ENCODE peak calls at places on chromosome 2, in six cellular contexts. L is right atrium auricular region, H is right lobe of liver, W is H7, P is heart right ventricle, G is spleen. I is an unnamed sample.
A peak's percentile ranks its signal among the peaks of the same experiment; 100 is the strongest.

GRCh38 chr2:25294573-25295462 is 46.9 kb downstream of the DNMT3A start:
- DNase-seq in L (peak; percentile 75), P (peak; percentile 88), H (peak; percentile 72), G (peak; percentile 99), W (peak; percentile 73), I (no peak)

GRCh38 chr2:9144047-9144446 is 62.6 kb upstream of the ASAP2 start:
- DNase-seq in W (no peak), H (no peak), L (no peak), G (peak; percentile 1), P (no peak), I (no peak)

GRCh38 chr2:158761626-158762025 is 33.5 kb upstream of the DAPL1 start:
- DNase-seq in G (no peak), W (peak; percentile 23), P (no peak), H (no peak), L (no peak), I (no peak)

GRCh38 chr2:45627911-45628310 is 16.8 kb upstream of the SRBD1 start:
- DNase-seq in G (no peak), W (no peak), L (no peak), H (no peak), P (no peak), I (no peak)

GRCh38 chr2:219119422-219120043 is 41.1 kb downstream of the NHEJ1 start:
- DNase-seq in L (peak; percentile 68), G (peak; percentile 83), W (peak; percentile 80), H (peak; percentile 57), P (peak; percentile 70), I (no peak)

GRCh38 chr2:62506421-62506750 is 391 bp upstream of the TMEM17 start:
- DNase-seq in W (no peak), H (no peak), G (no peak), L (no peak), P (no peak), I (no peak)

GRCh38 chr2:195458936-195459335 is 198.1 kb upstream of the SLC39A10 start:
- DNase-seq in W (no peak), P (no peak), H (no peak), L (no peak), G (no peak), I (no peak)

GRCh38 chr2:128305555-128306080 is 13.1 kb downstream of the HS6ST1 start:
- DNase-seq in H (peak; percentile 30), P (no peak), L (no peak), W (no peak), G (peak; percentile 74), I (no peak)

GRCh38 chr2:202113571-202114142 is 40.6 kb downstream of the KIAA2012 start:
- DNase-seq in P (no peak), G (no peak), L (no peak), H (no peak), W (no peak), I (peak; percentile 48)

GRCh38 chr2:105290981-105291660 is 38.4 kb downstream of the TGFBRAP1 start:
- DNase-seq in G (no peak), L (no peak), P (no peak), W (no peak), H (no peak), I (no peak)

GRCh38 chr2:228768818-228769217 is 502.3 kb downstream of the PID1 start:
- DNase-seq in L (no peak), H (no peak), G (no peak), P (no peak), W (no peak), I (peak; percentile 87)

GRCh38 chr2:240599141-240599583 is 12.6 kb downstream of the CAPN10 start:
- DNase-seq in H (no peak), G (peak; percentile 62), L (no peak), P (no peak), W (peak; percentile 43), I (no peak)

GRCh38 chr2:40344364-40344763 is 107.5 kb downstream of the SLC8A1 start:
- DNase-seq in L (no peak), G (no peak), W (no peak), P (no peak), H (no peak), I (no peak)

GRCh38 chr2:151102196-151102692 is 159.4 kb downstream of the RBM43 start:
- DNase-seq in P (no peak), W (no peak), G (no peak), H (no peak), L (no peak), I (no peak)

GRCh38 chr2:44441200-44441599 is 79.5 kb downstream of the CAMKMT start:
- DNase-seq in G (no peak), L (no peak), H (no peak), W (no peak), P (no peak), I (no peak)

GRCh38 chr2:241149925-241150659 is at the start of gene PPP1R7:
- DNase-seq in G (peak; percentile 98), W (peak; percentile 99), H (peak; percentile 96), L (peak; percentile 97), P (peak; percentile 95), I (peak; percentile 70)

GRCh38 chr2:70304501-70304900 is 2.6 kb upstream of the FAM136A start:
- DNase-seq in L (no peak), H (no peak), P (no peak), G (no peak), W (no peak), I (no peak)

GRCh38 chr2:237465515-237466227 is 21.4 kb upstream of the MLPH start:
- DNase-seq in P (no peak), L (no peak), H (no peak), W (no peak), G (no peak), I (peak; percentile 97)

GRCh38 chr2:200814276-200814815 is 2.6 kb downstream of the BZW1 start:
- DNase-seq in H (no peak), P (no peak), L (no peak), W (no peak), G (no peak), I (no peak)

GRCh38 chr2:71664161-71664560 is 210.8 kb downstream of the DYSF start:
- DNase-seq in W (no peak), G (peak; percentile 54), H (no peak), L (no peak), P (no peak), I (no peak)

GRCh38 chr2:234422242-234422641 is 74.6 kb downstream of the ARL4C start:
- DNase-seq in H (no peak), G (no peak), P (no peak), L (no peak), W (no peak), I (peak; percentile 60)

GRCh38 chr2:73740767-73741166 is 3.6 kb upstream of the TPRKB start:
- DNase-seq in W (no peak), P (no peak), L (no peak), H (no peak), G (peak; percentile 10), I (no peak)

GRCh38 chr2:73739101-73739500 is 2.0 kb upstream of the TPRKB start:
- DNase-seq in P (no peak), H (no peak), W (no peak), G (no peak), L (no peak), I (no peak)

GRCh38 chr2:73736855-73737779 is at the start of gene TPRKB:
- DNase-seq in L (peak; percentile 95), P (peak; percentile 98), H (peak; percentile 96), G (peak; percentile 96), W (peak; percentile 95), I (peak; percentile 92)

GRCh38 chr2:73730810-73731209 is 6.3 kb downstream of the TPRKB start:
- DNase-seq in L (no peak), W (no peak), G (peak; percentile 60), P (no peak), H (no peak), I (no peak)

GRCh38 chr2:73736378-73736777 is 767 bp downstream of the TPRKB start:
- DNase-seq in P (no peak), W (no peak), H (no peak), L (no peak), G (no peak), I (no peak)
- H3K4me3 ChIP-seq in P (peak overlapping the region; percentile 48), W (peak overlapping the region; percentile 70), H (peak overlapping the region; percentile 78), L (peak overlapping the region; percentile 68), G (peak overlapping the region; percentile 72), I (peak overlapping the region; percentile 83)

DNA sequence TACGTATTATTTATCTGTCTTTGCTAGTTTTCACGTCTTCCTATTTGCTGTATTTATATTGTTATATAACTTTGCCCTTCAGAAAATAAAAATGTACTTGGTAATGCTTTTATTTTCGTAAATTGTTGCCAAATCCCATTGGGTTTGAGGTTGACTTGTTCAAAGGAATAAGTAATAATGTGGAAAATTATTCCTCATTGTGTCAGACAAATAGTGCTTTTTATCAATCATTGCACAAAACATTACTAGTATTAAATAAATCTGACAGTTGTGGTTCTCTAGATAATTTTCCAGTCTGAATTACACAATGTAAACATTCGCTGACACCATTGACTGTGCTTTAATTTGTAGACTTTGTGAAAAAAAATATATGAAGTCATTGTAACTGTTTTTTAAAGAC is 798.3 kb upstream of the TMEFF2 start:
- DNase-seq in H (no peak), L (no peak), W (no peak), G (no peak), P (no peak), I (no peak)
- H3K4me3 ChIP-seq in H (no peak overlapping the region), L (no peak overlapping the region), W (no peak overlapping the region), G (no peak overlapping the region), P (no peak overlapping the region), I (no peak overlapping the region)

DNA sequence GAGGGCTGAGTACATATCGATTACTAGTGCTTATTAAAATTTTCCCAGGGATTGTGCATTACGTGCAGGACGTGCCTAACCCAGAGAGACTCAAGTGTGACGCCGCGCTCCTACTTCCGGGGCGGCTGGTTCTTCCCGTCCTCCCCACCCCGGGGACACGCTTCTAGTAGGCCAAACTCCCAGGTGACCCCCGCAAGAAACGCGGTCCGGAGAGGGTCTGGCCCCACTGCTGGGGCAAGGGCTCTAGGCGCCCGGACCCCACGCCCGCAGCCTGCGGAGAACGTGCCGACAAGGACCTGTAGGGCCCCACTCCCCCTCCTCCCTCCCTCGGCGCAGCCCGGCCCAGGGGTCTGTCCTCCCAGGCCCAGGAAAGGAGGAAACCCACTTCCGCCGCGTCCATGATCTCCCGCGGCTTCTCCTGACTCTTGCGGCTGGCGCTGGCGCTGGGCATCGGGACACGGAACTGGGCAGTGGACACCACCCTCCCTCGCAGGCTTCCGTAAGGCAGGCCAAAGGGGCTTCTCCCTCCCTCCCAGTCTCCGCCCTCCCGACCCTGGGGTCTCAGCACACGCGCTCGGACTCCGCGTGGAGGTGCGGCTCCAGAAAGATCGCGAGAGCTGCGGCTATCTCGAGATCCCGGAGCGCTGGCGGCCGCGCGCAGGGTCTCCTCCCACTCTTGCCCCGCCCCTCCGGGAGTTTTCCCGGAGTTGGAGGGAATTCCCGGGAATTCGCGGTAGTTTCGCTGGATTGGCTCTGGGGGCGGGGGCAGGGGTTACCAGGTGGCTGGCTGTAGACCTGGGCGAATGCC is at the start of gene DARS1:
- DNase-seq in H (peak; percentile 97), G (peak; percentile 96), W (peak; percentile 93), L (peak; percentile 84), P (peak; percentile 94), I (peak; percentile 88)
- H3K4me3 ChIP-seq in H (peak within 1 kb of the TSS; percentile 91), G (peak within 1 kb of the TSS; percentile 82), W (peak within 1 kb of the TSS; percentile 98), L (peak within 1 kb of the TSS; percentile 94), P (peak within 1 kb of the TSS; percentile 79), I (peak within 1 kb of the TSS; percentile 77)

DNA sequence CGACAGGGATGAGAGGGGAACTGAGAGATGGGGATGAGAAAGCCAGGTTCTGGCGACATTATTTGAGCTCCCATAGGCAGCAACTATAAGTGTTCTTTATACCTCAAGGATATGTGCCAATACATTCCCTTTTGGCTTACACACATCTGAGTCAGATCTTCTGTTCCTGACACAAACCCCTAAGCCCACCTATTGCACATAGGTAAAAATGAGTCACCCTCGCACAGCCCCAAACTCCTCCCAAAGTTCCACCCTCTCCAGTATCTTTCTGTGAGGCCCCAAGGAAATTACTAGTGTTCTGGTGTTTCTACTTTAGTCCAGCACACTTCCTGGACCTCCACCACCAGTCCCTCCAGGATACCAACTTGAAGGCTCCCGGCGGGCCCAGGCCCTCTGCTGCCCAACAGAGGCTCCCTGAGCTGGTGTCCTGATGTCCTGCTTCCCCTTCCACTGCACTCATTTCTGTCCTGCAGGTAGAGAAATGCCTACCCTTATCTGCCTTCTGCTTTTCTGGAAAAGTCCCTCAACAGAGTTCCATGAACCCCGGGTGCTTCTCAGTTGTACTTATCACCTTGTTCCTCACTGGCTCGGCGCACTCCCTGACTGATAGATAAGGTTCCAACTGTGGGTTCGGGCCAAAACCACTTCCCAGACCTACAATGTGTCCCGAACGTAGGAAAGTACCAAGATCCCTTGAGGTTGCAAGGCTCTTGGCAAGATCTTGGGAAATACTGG is 125.5 kb downstream of the EN1 start:
- DNase-seq in H (no peak), L (no peak), W (no peak), G (no peak), P (no peak), I (no peak)
- H3K4me3 ChIP-seq in H (no peak overlapping the region), L (no peak overlapping the region), W (no peak overlapping the region), G (no peak overlapping the region), P (no peak overlapping the region), I (no peak overlapping the region)